ENCODE peak calls at places on chromosomes 7 and 10, in four cellular contexts. N is neural crest cell, G is stomach, B is cardiac muscle cell. M is an unnamed sample.

GRCh38 chr10:58275908-58276307 is 6.9 kb downstream of the CISD1 start:
- DNase-seq in B (no peak), G (no peak), N (no peak), M (no peak)

GRCh38 chr7:102155821-102156441 is 130.7 kb upstream of the SH2B2 start:
- DNase-seq in B (no peak), G (no peak), N (no peak), M (no peak)

GRCh38 chr7:15602236-15602635 is 40.4 kb upstream of the AGMO start:
- DNase-seq in N (no peak), B (peak), G (no peak), M (no peak)

GRCh38 chr7:4131043-4131442 is 551.1 kb upstream of the FOXK1 start:
- DNase-seq in G (no peak), B (no peak), N (no peak), M (peak)

GRCh38 chr10:86659721-86660438 is 5.5 kb downstream of the OPN4 start:
- DNase-seq in N (no peak), B (no peak), G (no peak), M (no peak)

GRCh38 chr10:34729619-34730018 is 85.5 kb downstream of the PARD3 start:
- DNase-seq in G (no peak), B (no peak), N (no peak), M (no peak)

GRCh38 chr10:103481974-103482531 is 3.0 kb upstream of the CALHM3 start:
- DNase-seq in G (no peak), B (peak), N (peak), M (peak)

GRCh38 chr10:95706990-95707389 is 13.3 kb upstream of the TCTN3 start:
- DNase-seq in G (no peak), B (no peak), N (no peak), M (no peak)

GRCh38 chr7:43554423-43554822 is 28.5 kb upstream of the STK17A start:
- DNase-seq in G (no peak), B (no peak), N (no peak), M (no peak)

GRCh38 chr7:48691788-48692187 is 232.6 kb upstream of the CDC14C start:
- DNase-seq in B (no peak), G (no peak), N (no peak), M (no peak)

GRCh38 chr7:80681272-80681885 is 42.9 kb downstream of the CD36 start:
- DNase-seq in B (peak), G (no peak), N (no peak), M (peak)
- TF ChIP-seq CTCF in B (peak), G (no peak), N (peak), M (no peak)

DNA sequence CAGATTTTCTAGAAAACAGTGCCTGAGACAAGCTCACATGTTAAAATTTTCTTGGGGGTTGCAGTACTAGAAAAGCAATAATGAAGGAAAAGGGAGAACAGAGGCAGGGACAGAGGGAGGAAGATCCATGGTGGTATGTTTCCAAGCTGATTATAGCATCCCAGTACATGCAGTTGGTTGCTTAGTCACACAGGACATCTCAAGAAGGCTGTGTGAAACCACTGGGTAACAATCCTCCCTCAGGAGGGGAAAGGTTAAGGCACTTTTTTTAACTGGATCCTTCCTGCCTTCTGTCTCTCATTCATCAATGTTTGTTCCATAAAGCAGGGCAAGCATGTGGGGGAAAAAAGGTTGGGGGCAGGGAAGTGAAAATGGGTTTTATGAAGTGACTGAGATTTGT is 6.1 kb upstream of the IMMP2L start:
- DNase-seq in N (no peak), G (no peak), B (no peak), M (no peak)
- TF ChIP-seq CTCF in N (no peak), G (no peak), B (no peak), M (no peak)

DNA sequence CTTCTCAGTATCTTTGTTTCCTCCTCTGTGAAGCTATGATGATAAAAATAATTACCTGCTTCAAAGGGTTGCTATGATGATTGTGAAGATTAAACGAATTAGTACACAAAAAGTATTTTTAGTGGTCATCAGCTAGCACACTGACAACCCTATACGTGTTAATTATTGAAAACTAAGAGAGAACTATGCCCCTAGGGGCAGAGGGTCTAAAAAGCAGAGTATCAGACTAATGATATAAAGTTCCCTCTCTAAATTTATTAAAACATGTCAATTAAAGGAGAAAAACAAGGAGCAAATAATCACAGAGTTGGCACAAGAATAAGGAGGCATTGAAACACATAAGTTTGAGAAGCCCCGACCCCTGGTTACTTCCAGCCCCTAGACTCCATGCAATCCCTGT is 34.4 kb upstream of the ADD3 start:
- DNase-seq in N (no peak), G (no peak), B (no peak), M (no peak)
- TF ChIP-seq CTCF in N (no peak), G (no peak), B (no peak), M (no peak)

GRCh38 chr10:51196508-51197175 is 122.4 kb downstream of the PRKG1 start:
- DNase-seq in G (no peak), N (no peak), B (no peak), M (no peak)
- TF ChIP-seq CTCF in G (no peak), N (no peak), B (no peak), M (no peak)

GRCh38 chr10:70843776-70844489 is 28.2 kb downstream of the SGPL1 start:
- DNase-seq in G (no peak), B (peak), N (no peak), M (no peak)
- TF ChIP-seq CTCF in G (no peak), B (no peak), N (no peak), M (no peak)